ENCODE peak calls at places on chromosomes 5 and 9, in nine cellular contexts. D is GM20000, C is transverse colon, S is mesothelial cell of epicardium, P is epithelial cell of esophagus, K is adrenal gland, Q is IMR-90, X is thyroid gland, E is Calu3. M is an unnamed sample.

GRCh38 chr9:113222482-113222841 is 1.1 kb downstream of the SLC31A1 start:
- DNase-seq in P (peak), Q (peak), X (no peak), S (no peak), E (no peak), D (no peak), K (no peak), C (peak), M (peak)

GRCh38 chr5:20223451-20223850 is 235.5 kb upstream of the CDH18 start:
- DNase-seq in Q (no peak), C (no peak), P (no peak), E (no peak), S (no peak), D (no peak), X (no peak), K (no peak), M (no peak)

GRCh38 chr5:74903165-74903787 is 37.1 kb upstream of the FAM169A start:
- DNase-seq in C (peak), S (no peak), D (no peak), X (peak), P (peak), K (peak), Q (no peak), E (peak), M (peak)

GRCh38 chr9:79567671-79568098 is 4.1 kb upstream of the TLE4 start:
- DNase-seq in C (no peak), E (no peak), K (no peak), Q (no peak), P (peak), X (peak), S (no peak), D (no peak), M (no peak)

GRCh38 chr5:16437974-16438373 is 27.6 kb downstream of the ZNF622 start:
- DNase-seq in C (no peak), P (peak), Q (no peak), E (no peak), S (no peak), D (no peak), X (no peak), K (no peak), M (no peak)

GRCh38 chr5:139640432-139641115 is 7.6 kb upstream of the CXXC5 start:
- DNase-seq in P (no peak), Q (no peak), X (no peak), E (no peak), K (no peak), D (peak), C (no peak), S (peak), M (peak)

GRCh38 chr9:118449554-118449953 is 745.4 kb downstream of the TLR4 start:
- DNase-seq in K (no peak), S (no peak), P (no peak), Q (no peak), X (no peak), D (no peak), E (no peak), C (no peak), M (no peak)

GRCh38 chr9:92324889-92325268 is 271 bp downstream of the NOL8 start:
- DNase-seq in P (no peak), S (no peak), E (no peak), D (no peak), X (no peak), C (no peak), K (no peak), Q (no peak), M (no peak)

GRCh38 chr9:83034026-83034425 is 28.9 kb downstream of the RASEF start:
- DNase-seq in K (no peak), C (no peak), E (no peak), S (no peak), D (no peak), Q (peak), P (no peak), X (no peak), M (no peak)

GRCh38 chr9:136403915-136404800 is 4.2 kb upstream of the SNAPC4 start:
- DNase-seq in C (no peak), X (no peak), E (no peak), Q (no peak), S (no peak), K (no peak), D (peak), P (no peak), M (no peak)

GRCh38 chr5:72510610-72511121 is 3.5 kb upstream of the ZNF366 start:
- DNase-seq in S (no peak), P (peak), X (peak), D (no peak), C (no peak), E (no peak), Q (peak), K (peak), M (peak)

GRCh38 chr9:97774657-97775056 is 77.5 kb upstream of the XPA start:
- DNase-seq in P (no peak), X (no peak), D (no peak), K (no peak), S (no peak), C (peak), E (no peak), Q (no peak), M (peak)

GRCh38 chr9:126842977-126843799 is 17.3 kb upstream of the ZBTB34 start:
- DNase-seq in K (peak), Q (no peak), E (peak), S (peak), D (no peak), C (no peak), P (no peak), X (no peak), M (no peak)

GRCh38 chr9:114156658-114157421 is 1.5 kb downstream of the COL27A1 start:
- DNase-seq in X (peak), K (peak), D (no peak), P (peak), C (peak), S (peak), Q (peak), E (no peak), M (peak)

GRCh38 chr5:143721960-143722359 is 90.0 kb upstream of the HMHB1 start:
- DNase-seq in D (no peak), E (no peak), S (no peak), X (no peak), Q (no peak), K (no peak), C (no peak), P (no peak), M (no peak)

GRCh38 chr9:14218253-14218652 is 95.7 kb downstream of the NFIB start:
- DNase-seq in K (no peak), S (no peak), C (no peak), D (no peak), X (peak), Q (no peak), P (no peak), E (no peak), M (no peak)

GRCh38 chr5:140261403-140262171 is 41.3 kb downstream of the PFDN1 start:
- DNase-seq in K (peak), S (no peak), D (no peak), P (peak), E (peak), Q (peak), C (peak), X (peak), M (peak)

GRCh38 chr9:88005146-88005750 is 30.9 kb upstream of the CDK20 start:
- DNase-seq in E (no peak), X (no peak), C (no peak), K (no peak), Q (no peak), S (no peak), D (no peak), P (no peak), M (no peak)

GRCh38 chr9:84001621-84002020 is 21.0 kb downstream of the RMI1 start:
- DNase-seq in C (no peak), X (no peak), K (no peak), Q (no peak), P (no peak), D (no peak), E (no peak), S (no peak), M (no peak)

GRCh38 chr9:89639367-89639795 is 34.6 kb downstream of the GADD45G start:
- DNase-seq in C (no peak), K (no peak), D (no peak), E (no peak), S (no peak), X (no peak), Q (no peak), P (no peak), M (no peak)

GRCh38 chr9:89640801-89641200 is 36.0 kb downstream of the GADD45G start:
- DNase-seq in Q (no peak), D (no peak), E (no peak), P (no peak), C (no peak), X (no peak), K (no peak), S (no peak), M (no peak)

GRCh38 chr9:89639961-89640360 is 35.1 kb downstream of the GADD45G start:
- DNase-seq in K (no peak), P (no peak), C (no peak), Q (no peak), X (no peak), S (no peak), E (no peak), D (no peak), M (no peak)

GRCh38 chr9:89638897-89639296 is 34.1 kb downstream of the GADD45G start:
- DNase-seq in C (no peak), X (no peak), K (no peak), P (no peak), D (no peak), E (no peak), S (no peak), Q (no peak), M (no peak)

DNA sequence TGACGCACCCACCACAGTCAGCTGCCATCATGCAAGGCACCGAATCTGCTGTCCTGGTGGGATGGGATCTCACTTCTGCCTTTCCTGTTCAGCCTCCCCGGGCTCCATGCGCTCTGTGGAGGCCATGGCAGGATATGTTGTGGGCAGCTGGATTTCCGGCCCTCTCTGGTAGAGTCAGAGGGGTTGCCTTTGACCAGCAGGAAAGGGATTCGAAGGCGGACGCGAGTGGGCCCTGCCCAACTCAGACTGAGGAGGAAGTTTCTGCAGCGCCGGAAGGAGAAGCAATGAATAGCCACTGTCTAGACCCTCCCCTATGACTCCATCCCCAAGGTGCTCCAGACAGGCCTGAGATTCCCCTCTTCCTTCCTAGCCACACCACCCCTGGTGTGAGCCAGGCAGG is 35.6 kb downstream of the GADD45G start:
- DNase-seq in S (no peak), Q (no peak), C (no peak), K (peak), E (no peak), X (no peak), D (no peak), P (no peak), M (no peak)
- TF ChIP-seq CTCF in S (no peak), Q (no peak), C (no peak), K (no peak), E (no peak), X (no peak), D (no peak), P (no peak), M (no peak)

GRCh38 chr5:6493681-6494454 is 45.2 kb downstream of the UBE2QL1 start:
- DNase-seq in X (no peak), P (no peak), C (no peak), K (no peak), Q (no peak), D (no peak), E (no peak), S (no peak), M (no peak)
- TF ChIP-seq CTCF in X (no peak), P (no peak), C (no peak), K (no peak), Q (no peak), D (no peak), E (no peak), S (no peak), M (no peak)

GRCh38 chr5:136780518-136780917 is 415.2 kb upstream of the TRPC7 start:
- DNase-seq in E (no peak), P (no peak), X (no peak), D (no peak), K (no peak), Q (no peak), C (no peak), S (no peak), M (no peak)
- TF ChIP-seq CTCF in E (no peak), P (peak), X (no peak), D (no peak), K (no peak), Q (no peak), C (no peak), S (no peak), M (no peak)

DNA sequence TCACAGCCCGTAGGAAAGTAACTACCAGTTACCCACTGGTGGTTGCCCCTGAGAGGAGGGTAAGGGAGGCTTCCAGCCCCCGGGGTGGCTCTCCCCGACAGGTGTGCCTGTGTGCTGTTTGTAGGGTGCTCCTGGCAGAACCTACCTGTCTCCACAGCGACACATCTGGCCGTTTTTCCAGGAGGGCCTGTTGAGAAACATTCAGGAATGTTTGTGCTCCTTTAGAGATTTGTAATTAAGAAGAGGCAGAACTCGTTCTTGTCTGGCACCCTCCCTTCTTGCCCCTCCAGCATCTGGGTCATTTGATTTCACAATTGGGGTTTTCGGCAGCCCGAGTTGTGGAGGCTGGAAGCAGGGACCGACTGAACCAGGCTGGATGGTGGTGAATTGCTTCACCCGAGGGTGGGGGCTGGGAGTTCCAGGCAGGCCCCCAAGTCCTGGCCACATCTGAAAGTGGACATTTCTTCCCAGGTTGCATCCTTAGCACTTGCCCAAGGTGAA is 74.2 kb downstream of the WWC1 start:
- DNase-seq in S (peak), K (no peak), X (peak), P (peak), E (peak), C (peak), D (no peak), Q (peak), M (peak)
- TF ChIP-seq CTCF in S (peak), K (no peak), X (peak), P (peak), E (peak), C (peak), D (no peak), Q (peak), M (no peak)

GRCh38 chr9:132631280-132631679 is 38.5 kb downstream of the DDX31 start:
- DNase-seq in K (no peak), D (no peak), E (no peak), P (peak), C (no peak), S (no peak), Q (peak), X (no peak), M (no peak)
- TF ChIP-seq CTCF in K (no peak), D (no peak), E (no peak), P (no peak), C (no peak), S (no peak), Q (no peak), X (no peak), M (no peak)

DNA sequence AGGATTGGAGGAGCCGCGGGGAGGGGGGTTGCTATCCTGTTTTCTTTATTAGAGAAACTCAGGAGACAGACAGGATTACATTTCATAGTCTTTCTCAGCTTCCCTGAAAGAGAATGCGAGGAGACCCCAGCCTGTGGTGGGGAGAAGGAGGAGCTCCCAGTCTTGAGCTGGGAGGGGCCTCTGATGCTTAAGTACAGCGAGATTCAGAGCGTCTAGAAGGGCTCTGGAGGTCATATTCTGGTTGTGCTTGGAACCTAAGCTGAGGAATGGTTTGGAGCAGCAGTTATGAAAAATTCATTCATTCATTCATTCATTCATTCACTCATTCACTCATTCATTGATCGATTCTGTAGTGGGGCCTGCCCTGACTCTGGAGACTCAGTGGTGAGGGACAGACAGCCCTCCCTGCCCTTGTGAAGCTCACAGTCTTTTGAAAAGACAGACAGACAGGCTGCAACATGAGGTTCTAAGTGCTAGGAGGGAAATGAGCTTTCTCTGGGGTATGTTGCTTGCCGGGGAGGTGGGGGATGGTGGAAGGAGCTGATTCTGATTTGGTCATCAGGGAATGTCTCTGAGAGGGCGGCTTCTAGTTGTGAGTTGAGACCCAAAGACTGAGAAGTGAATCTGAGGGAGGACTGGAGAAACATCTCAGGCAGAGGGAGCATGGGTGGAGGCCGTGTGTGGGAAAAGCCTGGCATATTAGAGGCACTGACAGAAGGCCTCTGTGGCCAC is 2.5 kb upstream of the SPRY4 start:
- DNase-seq in P (peak), S (no peak), Q (peak), X (no peak), D (no peak), E (no peak), K (no peak), C (no peak), M (no peak)
- TF ChIP-seq CTCF in P (peak), S (no peak), Q (peak), X (no peak), D (no peak), E (no peak), K (no peak), C (no peak), M (no peak)

M was measured in colonic mucosa.